ENCODE peak calls at places on chromosomes 7 and 10, in nine cellular contexts. S is lower leg skin, U is colonic mucosa, J is AG10803, F is MM.1S, T is mammary epithelial cell, M is HCT116, I is astrocyte, A is astrocyte of the spinal cord. D is an unnamed sample.

GRCh38 chr10:82075605-82076004 is 200.6 kb downstream of the NRG3 start:
- DNase-seq in S (no peak), I (no peak), U (no peak), M (no peak), F (no peak), T (no peak), J (no peak), A (no peak), D (no peak)

GRCh38 chr7:117810642-117811512 is 62.4 kb downstream of the CTTNBP2 start:
- DNase-seq in J (no peak), T (no peak), M (no peak), I (peak; percentile 72), F (no peak), A (peak; percentile 57), U (no peak), S (no peak), D (no peak)

GRCh38 chr7:194996-195829 is 2.8 kb downstream of the FAM20C start:
- DNase-seq in A (no peak), U (no peak), I (peak; percentile 55), J (peak; percentile 62), M (no peak), F (no peak), T (no peak), S (no peak), D (no peak)

GRCh38 chr10:22229756-22230330 is 12.0 kb upstream of the EBLN1 start:
- DNase-seq in S (no peak), A (peak; percentile 24), I (no peak), U (no peak), J (peak; percentile 8), T (peak; percentile 12), M (no peak), F (no peak), D (no peak)

GRCh38 chr7:867406-868188 is 8.8 kb upstream of the GET4 start:
- DNase-seq in F (no peak), T (peak; percentile 53), I (peak; percentile 33), M (no peak), A (peak; percentile 69), S (peak; percentile 91), U (peak; percentile 90), J (peak; percentile 83), D (peak; percentile 59)

GRCh38 chr10:117543999-117544728 is 1.6 kb downstream of the EMX2 start:
- DNase-seq in M (no peak), T (no peak), F (no peak), I (no peak), J (no peak), U (no peak), S (peak; percentile 61), A (no peak), D (no peak)

GRCh38 chr10:26357203-26357602 is 80.9 kb upstream of the APBB1IP start:
- DNase-seq in T (no peak), F (no peak), A (no peak), I (no peak), S (no peak), J (no peak), U (no peak), M (no peak), D (no peak)

GRCh38 chr7:138000081-138000701 is 1.7 kb downstream of the CREB3L2 start:
- DNase-seq in S (no peak), M (no peak), U (peak; percentile 53), F (peak; percentile 58), I (peak; percentile 97), J (peak; percentile 96), T (peak; percentile 66), A (peak; percentile 98), D (peak; percentile 94)

GRCh38 chr10:79246209-79246581 is 101.1 kb upstream of the PPIF start:
- DNase-seq in U (no peak), I (no peak), A (no peak), M (no peak), F (no peak), J (peak; percentile 57), T (no peak), S (peak; percentile 92), D (no peak)

GRCh38 chr10:100568937-100569336 is 33.2 kb downstream of the HIF1AN start:
- DNase-seq in T (no peak), J (no peak), M (no peak), U (no peak), F (no peak), A (no peak), S (peak; percentile 17), I (no peak), D (no peak)

GRCh38 chr10:47400251-47400650 is 16.2 kb upstream of the ZNF488 start:
- DNase-seq in T (no peak), F (no peak), A (no peak), I (no peak), S (no peak), M (no peak), J (no peak), U (no peak), D (no peak)

GRCh38 chr7:108072739-108073138 is 57.4 kb downstream of the LAMB4 start:
- DNase-seq in I (no peak), A (no peak), J (no peak), F (no peak), S (no peak), M (no peak), U (no peak), T (no peak), D (no peak)

GRCh38 chr7:30241767-30242166 is 42.6 kb upstream of the ZNRF2 start:
- DNase-seq in M (no peak), A (peak; percentile 49), F (no peak), U (no peak), I (peak; percentile 51), J (no peak), S (no peak), T (peak; percentile 85), D (no peak)

GRCh38 chr10:85642421-85643170 is 724.0 kb downstream of the GRID1 start:
- DNase-seq in J (peak; percentile 84), I (peak; percentile 69), F (no peak), A (peak; percentile 79), T (peak; percentile 80), U (peak; percentile 31), M (peak; percentile 82), S (no peak), D (no peak)

DNA sequence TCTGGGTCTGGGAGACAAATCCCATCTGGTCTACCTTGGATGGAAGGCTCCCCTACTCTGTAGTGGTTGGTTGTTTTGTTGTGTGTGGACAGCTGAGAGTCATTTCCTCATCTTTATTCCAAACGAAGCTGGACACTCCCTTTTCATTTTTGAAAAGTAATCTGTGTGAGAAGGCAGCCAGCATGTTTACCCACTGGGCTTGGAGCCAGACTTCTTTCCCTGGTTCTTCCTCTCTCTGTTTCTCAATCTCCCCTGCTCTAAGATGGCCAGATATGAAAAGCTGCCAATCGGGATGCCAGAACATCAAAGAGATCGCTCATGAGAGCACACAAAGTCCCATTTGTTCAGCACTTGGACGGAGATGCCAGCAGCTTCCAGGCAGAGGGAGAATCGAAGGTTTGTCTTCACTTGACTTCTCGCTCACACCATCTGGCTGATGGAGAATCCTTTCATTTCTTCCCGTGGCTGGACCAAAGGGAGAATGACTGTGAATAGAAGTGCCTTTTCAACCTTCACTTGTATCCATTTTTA is 108.2 kb upstream of the AGR3 start:
- DNase-seq in U (peak; percentile 90), I (peak; percentile 70), M (peak; percentile 75), F (no peak), T (peak; percentile 94), A (peak; percentile 85), S (peak; percentile 91), J (peak; percentile 85), D (peak; percentile 42)
- H3K4me3 ChIP-seq in U (peak overlapping the region; percentile 14), I (peak overlapping the region; percentile 14), M (peak overlapping the region; percentile 32), F (no peak overlapping the region), T (peak overlapping the region; percentile 56), A (peak overlapping the region; percentile 29), S (no peak overlapping the region), J (peak overlapping the region; percentile 56), D (peak overlapping the region; percentile 23)

DNA sequence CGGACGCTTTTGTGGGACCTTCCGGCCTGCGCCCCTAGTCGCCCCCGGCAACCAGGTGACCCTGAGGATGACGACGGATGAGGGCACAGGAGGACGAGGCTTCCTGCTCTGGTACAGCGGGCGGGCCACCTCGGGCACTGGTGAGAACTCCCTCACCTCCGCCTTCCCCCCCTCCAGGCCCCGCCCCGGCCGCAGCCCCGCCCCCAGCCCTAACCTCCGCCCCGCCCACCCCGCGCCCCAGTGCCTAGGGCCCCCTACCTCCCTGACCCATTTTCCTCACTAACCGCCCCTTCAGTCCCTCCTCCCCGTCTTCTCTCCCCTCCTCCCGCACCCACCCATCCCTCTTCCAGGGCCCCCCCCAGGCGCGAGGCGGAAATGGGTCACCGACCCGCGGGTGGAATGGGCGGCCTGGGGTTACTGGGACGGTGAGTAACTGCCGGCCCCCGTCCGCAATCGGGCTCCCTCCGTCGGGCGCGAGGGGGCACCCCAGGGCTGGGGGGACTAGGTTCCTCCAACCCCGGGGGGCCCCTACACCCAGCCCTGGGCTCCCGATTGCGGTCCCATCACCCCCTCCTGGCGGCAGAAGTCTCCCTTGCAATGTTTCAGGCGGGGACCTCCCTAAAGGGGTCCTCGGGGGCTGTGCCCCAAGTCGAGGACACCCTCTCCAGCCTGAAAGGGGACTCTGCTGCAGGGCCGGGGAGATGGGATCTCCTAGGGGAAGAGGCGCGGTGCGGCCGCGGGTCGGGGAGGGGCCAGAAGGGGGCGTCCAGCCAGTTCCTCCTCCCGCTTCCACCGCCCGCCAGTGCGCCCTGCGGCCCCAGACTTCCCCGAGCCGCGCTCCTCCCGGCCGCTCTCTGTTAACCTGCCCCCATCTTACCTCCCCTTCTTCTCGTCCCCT is 2.2 kb downstream of the PCOLCE start:
- DNase-seq in I (no peak), U (peak; percentile 77), M (no peak), A (peak; percentile 84), F (peak; percentile 43), S (peak; percentile 96), J (peak; percentile 53), T (peak; percentile 42), D (no peak)
- TF ChIP-seq CTCF in I (no peak), U (peak; percentile 32), M (peak; percentile 37), A (peak; percentile 50), F (peak; percentile 39), S (no peak), J (peak; percentile 27), T (no peak), D (peak; percentile 47)

GRCh38 chr7:9939171-9939570 is 1034.5 kb upstream of the PHF14 start:
- DNase-seq in J (no peak), I (peak; percentile 14), T (no peak), A (peak; percentile 17), F (no peak), M (no peak), U (no peak), S (no peak), D (no peak)
- H3K4me3 ChIP-seq in J (no peak overlapping the region), I (no peak overlapping the region), T (no peak overlapping the region), A (no peak overlapping the region), F (no peak overlapping the region), M (no peak overlapping the region), U (no peak overlapping the region), S (no peak overlapping the region), D (no peak overlapping the region)

GRCh38 chr10:48506147-48506917 is 98.5 kb downstream of the ARHGAP22 start:
- DNase-seq in F (peak; percentile 65), U (peak; percentile 18), S (peak; percentile 48), M (peak; percentile 68), J (peak; percentile 37), T (no peak), I (no peak), A (peak; percentile 30), D (no peak)

GRCh38 chr10:48503293-48503911 is 101.5 kb downstream of the ARHGAP22 start:
- DNase-seq in T (no peak), J (no peak), F (no peak), S (peak; percentile 43), U (peak; percentile 6), I (no peak), A (no peak), M (no peak), D (no peak)

GRCh38 chr10:48502791-48503190 is 102.1 kb downstream of the ARHGAP22 start:
- DNase-seq in U (peak; percentile 10), M (no peak), A (no peak), F (no peak), I (no peak), S (peak; percentile 75), J (no peak), T (no peak), D (no peak)

GRCh38 chr10:48505394-48506112 is 99.3 kb downstream of the ARHGAP22 start:
- DNase-seq in U (peak; percentile 10), J (no peak), I (no peak), M (no peak), T (no peak), S (peak; percentile 58), A (no peak), F (no peak), D (no peak)

GRCh38 chr10:48504141-48504885 is 100.6 kb downstream of the ARHGAP22 start:
- DNase-seq in U (peak; percentile 9), T (no peak), S (peak; percentile 82), J (no peak), I (no peak), A (no peak), F (no peak), M (no peak), D (no peak)
- TF ChIP-seq CTCF in U (no peak), T (no peak), S (no peak), J (no peak), I (no peak), A (no peak), F (no peak), M (no peak), D (no peak)

D was measured in HFF-Myc.